ENCODE peak calls at places on chromosomes 1 and 21, in five cellular contexts. M, D, E, B and T are unnamed samples.

GRCh38 chr1:156286061-156286460 is 1.9 kb downstream of the TMEM79 start:
- DNase-seq in B (no peak), E (no peak), D (no peak), M (no peak), T (no peak)

GRCh38 chr1:101264699-101265098 is 27.9 kb downstream of the S1PR1 start:
- DNase-seq in E (no peak), B (peak), M (no peak), D (no peak), T (no peak)

GRCh38 chr21:42570841-42571387 is 57.3 kb downstream of the SLC37A1 start:
- DNase-seq in M (no peak), E (no peak), D (peak), B (no peak), T (peak)

GRCh38 chr1:219587817-219588561 is 24.9 kb downstream of the ZC3H11B start:
- DNase-seq in D (no peak), M (no peak), E (no peak), B (no peak), T (no peak)

GRCh38 chr1:28887418-28887834 is 26.9 kb upstream of the EPB41 start:
- DNase-seq in E (peak), D (peak), B (no peak), M (peak), T (peak)

GRCh38 chr1:153483776-153484175 is 23.3 kb upstream of the S100A7 start:
- DNase-seq in D (no peak), M (no peak), B (no peak), E (no peak), T (no peak)

GRCh38 chr1:66542811-66543767 is 9.1 kb downstream of the SGIP1 start:
- DNase-seq in B (peak), D (no peak), E (no peak), M (no peak), T (no peak)

GRCh38 chr1:110936567-110936966 is 27.2 kb downstream of the LRIF1 start:
- DNase-seq in D (no peak), M (no peak), E (no peak), B (no peak), T (no peak)

GRCh38 chr1:63779872-63780271 is 6.1 kb downstream of the ROR1 start:
- DNase-seq in B (no peak), E (no peak), D (no peak), M (no peak), T (no peak)

GRCh38 chr21:44589094-44589493 is 3.2 kb downstream of the KRTAP10-6 start:
- DNase-seq in E (no peak), B (no peak), M (no peak), D (no peak), T (no peak)

GRCh38 chr1:181102841-181103240 is 14.3 kb downstream of the IER5 start:
- DNase-seq in E (no peak), M (no peak), B (no peak), D (no peak), T (no peak)

GRCh38 chr1:205141236-205142104 is 19.7 kb upstream of the RBBP5 start:
- DNase-seq in E (peak), D (peak), B (peak), M (peak), T (peak)

GRCh38 chr1:15152318-15153183 is 996 bp upstream of the TMEM51 start:
- DNase-seq in B (peak), M (no peak), D (peak), E (peak), T (peak)

GRCh38 chr1:17405898-17406759 is 33.3 kb downstream of the RCC2 start:
- DNase-seq in M (no peak), B (peak), E (peak), D (peak), T (peak)

GRCh38 chr1:8816831-8817412 is 518 bp downstream of the RERE start:
- DNase-seq in B (peak), D (peak), E (peak), M (no peak), T (peak)

GRCh38 chr1:64242895-64243756 is 39.7 kb downstream of the UBE2U start:
- DNase-seq in D (no peak), B (no peak), M (no peak), E (no peak), T (no peak)

GRCh38 chr1:172460177-172460576 is 16.3 kb upstream of the PIGC start:
- DNase-seq in B (no peak), D (no peak), E (no peak), M (no peak), T (no peak)

GRCh38 chr1:202802998-202803932 is 5.0 kb downstream of the KDM5B start:
- DNase-seq in B (no peak), D (no peak), E (no peak), M (no peak), T (no peak)

GRCh38 chr21:15140321-15141019 is 75.7 kb upstream of the NRIP1 start:
- DNase-seq in E (no peak), B (no peak), M (no peak), D (no peak), T (no peak)

GRCh38 chr21:29481641-29482040 is 182.9 kb downstream of the BACH1 start:
- DNase-seq in D (no peak), B (no peak), M (no peak), E (no peak), T (no peak)